ENCODE peak calls at places on chromosomes 12 and 14, in five cellular contexts. Q, U, H, R and D are unnamed samples. For H3K9me3, the result is how much of the 10 kb centered on the place peaks cover.

GRCh38 chr14:62889354-62889753 is 155.9 kb downstream of the KCNH5 start:
- DNase-seq in Q (no peak), H (no peak), R (no peak), U (no peak), D (no peak)

GRCh38 chr14:103616635-103617300 is 12.2 kb upstream of the KLC1 start:
- DNase-seq in R (no peak), U (no peak), Q (no peak), H (no peak), D (no peak)

GRCh38 chr14:72965249-72965648 is 39.0 kb downstream of the DCAF4 start:
- DNase-seq in H (no peak), R (peak), U (no peak), Q (no peak), D (peak)

GRCh38 chr12:20132818-20133217 is 235.5 kb upstream of the PDE3A start:
- DNase-seq in H (no peak), R (no peak), Q (no peak), U (no peak), D (no peak)

GRCh38 chr14:78611796-78612571 is 441.8 kb downstream of the NRXN3 start:
- DNase-seq in Q (no peak), R (no peak), U (no peak), H (no peak), D (no peak)

GRCh38 chr14:21044106-21044618 is 2.0 kb downstream of the RNASE7 start:
- DNase-seq in H (no peak), U (no peak), R (no peak), Q (no peak), D (peak)

GRCh38 chr14:72723741-72724530 is 170.0 kb downstream of the DPF3 start:
- DNase-seq in U (no peak), Q (no peak), R (no peak), H (no peak), D (no peak)

GRCh38 chr14:65238456-65238855 is 136.1 kb upstream of the MAX start:
- DNase-seq in H (no peak), U (no peak), Q (no peak), R (peak), D (peak)

GRCh38 chr14:102320033-102320660 is 601 bp downstream of the ZNF839 start:
- DNase-seq in U (no peak), H (no peak), R (peak), Q (no peak), D (peak)

GRCh38 chr12:117047810-117048584 is 51.2 kb downstream of the TESC start:
- DNase-seq in H (no peak), U (no peak), R (peak), Q (no peak), D (no peak)

GRCh38 chr14:68784995-68785816 is 7.7 kb downstream of the ZFP36L1 start:
- DNase-seq in U (no peak), Q (no peak), H (no peak), R (peak), D (peak)

GRCh38 chr12:91406920-91407341 is 224.3 kb upstream of the DCN start:
- DNase-seq in H (no peak), R (peak), Q (no peak), U (no peak), D (peak)

GRCh38 chr12:109710747-109711595 is 2.7 kb upstream of the FAM222A start:
- DNase-seq in R (peak), Q (no peak), H (no peak), U (no peak), D (peak)

GRCh38 chr14:76985021-76985420 is 43.5 kb downstream of the IRF2BPL start:
- DNase-seq in H (no peak), R (peak), Q (no peak), U (no peak), D (peak)

GRCh38 chr12:100959481-100959880 is 164.9 kb downstream of the ANO4 start:
- DNase-seq in H (no peak), R (peak), Q (no peak), U (no peak), D (no peak)

GRCh38 chr12:100962086-100962712 is 167.6 kb downstream of the ANO4 start:
- DNase-seq in H (no peak), R (peak), U (no peak), Q (no peak), D (no peak)

GRCh38 chr12:100964026-100964425 is 169.4 kb downstream of the ANO4 start:
- DNase-seq in Q (no peak), H (no peak), R (peak), U (no peak), D (no peak)

DNA sequence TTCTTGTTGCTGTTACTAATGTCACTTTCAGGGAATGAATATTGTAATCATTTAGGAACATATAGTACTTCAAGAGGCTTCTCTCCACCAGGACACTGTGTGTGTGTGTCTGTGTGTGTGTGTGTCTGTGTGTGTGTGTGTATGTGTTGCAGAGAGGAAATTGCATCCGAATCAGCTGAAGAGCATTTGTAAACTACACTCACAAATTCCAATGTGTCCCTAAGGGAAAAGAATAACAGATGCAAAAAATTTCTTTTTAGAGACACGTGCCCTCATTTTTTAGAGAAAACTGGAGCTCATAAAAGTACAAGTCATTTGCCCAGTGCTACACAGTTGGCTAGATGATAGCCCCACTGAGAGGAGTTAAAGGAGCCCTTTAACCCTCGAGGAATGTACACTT is 168.8 kb downstream of the ANO4 start:
- DNase-seq in U (no peak), R (peak), H (no peak), Q (no peak), D (no peak)
- H3K9me3 ChIP-seq in U (under half), R (under half), H (under half), Q (under half), D (under half)

GRCh38 chr12:3898751-3899150 is 25.6 kb upstream of the PARP11 start:
- DNase-seq in U (no peak), Q (no peak), H (no peak), R (no peak), D (no peak)
- H2BK120ac ChIP-seq in U (no peak), Q (no peak), H (no peak), R (no peak), D (no peak)

GRCh38 chr12:57055834-57056233 is 5.9 kb upstream of the MYO1A start:
- DNase-seq in Q (no peak), U (no peak), R (no peak), H (no peak), D (no peak)

GRCh38 chr12:57058454-57058853 is 8.5 kb upstream of the MYO1A start:
- DNase-seq in H (no peak), Q (no peak), R (no peak), U (no peak), D (no peak)

DNA sequence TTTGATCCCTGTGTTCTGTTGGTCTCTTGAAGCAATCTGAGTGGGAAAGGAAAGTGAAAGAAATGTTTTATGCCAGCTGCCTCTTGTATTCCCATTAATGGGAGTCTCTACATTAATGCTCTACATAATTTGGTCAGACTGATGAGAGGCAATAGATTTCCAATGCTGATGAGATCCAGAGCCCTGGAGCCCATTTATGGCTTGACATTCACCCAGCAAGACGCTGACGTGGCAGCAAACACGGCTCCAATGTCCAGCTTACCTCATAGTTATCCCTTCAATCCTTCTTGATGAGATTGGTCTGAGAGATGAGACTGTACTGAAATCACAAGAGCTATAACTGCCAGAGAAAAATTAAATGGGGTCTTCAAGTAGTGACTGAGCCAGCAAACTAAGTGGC is 7.1 kb upstream of the MYO1A start:
- DNase-seq in H (no peak), U (no peak), Q (no peak), R (no peak), D (no peak)
- H2BK12ac ChIP-seq in H (no peak), U (no peak), Q (no peak), R (no peak), D (no peak)

DNA sequence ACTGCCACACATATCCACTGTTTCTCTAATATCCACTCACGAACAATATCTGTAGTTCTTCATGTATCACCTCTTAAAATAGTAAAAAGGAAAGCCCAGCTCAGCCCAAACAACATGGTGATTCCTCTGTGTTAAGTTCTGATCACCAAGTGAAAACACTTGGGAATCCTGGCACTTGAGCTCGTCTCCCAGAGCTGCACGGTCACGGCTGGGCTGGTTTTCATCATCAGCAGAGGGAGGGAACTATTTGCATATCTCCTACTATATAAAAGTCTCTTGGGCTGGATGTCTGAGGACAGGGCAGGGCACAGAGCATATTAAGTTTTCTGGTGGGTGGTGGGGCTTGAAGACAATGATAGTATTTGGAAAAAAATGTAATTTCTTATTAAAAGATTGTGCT is 870.6 kb downstream of the TMEM121 start:
- DNase-seq in Q (no peak), H (no peak), U (no peak), R (no peak), D (no peak)
- H3K9me3 ChIP-seq in Q (under half), H (under half), U (under half), R (under half), D (under half)